ENCODE peak calls at places on chromosomes 13 and 19, in four cellular contexts. B is K562, C is GM12878, V is HepG2. W is an unnamed sample.

GRCh38 chr19:45975296-45975695 is 1.6 kb upstream of the NOVA2 start:
- DNase-seq in B (no peak), C (no peak), V (no peak), W (no peak)

GRCh38 chr13:46855664-46856063 is 41.2 kb downstream of the HTR2A start:
- DNase-seq in B (no peak), C (no peak), V (no peak), W (no peak)

GRCh38 chr19:29953352-29954247 is 11.6 kb downstream of the URI1 start:
- DNase-seq in B (no peak), C (no peak), V (no peak), W (no peak)

GRCh38 chr13:71144883-71145282 is 722.1 kb downstream of the DACH1 start:
- DNase-seq in B (no peak), C (no peak), V (no peak), W (no peak)

GRCh38 chr13:30017880-30018279 is 167.5 kb upstream of the UBL3 start:
- DNase-seq in B (no peak), C (no peak), V (no peak), W (no peak)

GRCh38 chr13:62432295-62432694 is 1016.6 kb upstream of the PCDH20 start:
- DNase-seq in B (no peak), C (no peak), V (no peak), W (no peak)

GRCh38 chr19:16327911-16328823 is 3.5 kb downstream of the KLF2 start:
- DNase-seq in B (no peak), C (no peak), V (no peak), W (no peak)

GRCh38 chr19:5804516-5805464 is at the start of gene NRTN:
- DNase-seq in B (peak; percentile 91), C (no peak), V (no peak), W (no peak)

GRCh38 chr19:35353635-35354034 is 4.6 kb upstream of the FFAR3 start:
- DNase-seq in B (peak; percentile 7), C (no peak), V (no peak), W (no peak)
- TF ChIP-seq CTCF in B (no peak), C (no peak), V (no peak), W (no peak)

GRCh38 chr13:110748271-110748670 is 34.8 kb downstream of the ING1 start:
- DNase-seq in B (no peak), C (no peak), V (no peak), W (no peak)
- TF ChIP-seq CEBPB in B (no peak), C (no peak), V (no peak), W (no peak)

DNA sequence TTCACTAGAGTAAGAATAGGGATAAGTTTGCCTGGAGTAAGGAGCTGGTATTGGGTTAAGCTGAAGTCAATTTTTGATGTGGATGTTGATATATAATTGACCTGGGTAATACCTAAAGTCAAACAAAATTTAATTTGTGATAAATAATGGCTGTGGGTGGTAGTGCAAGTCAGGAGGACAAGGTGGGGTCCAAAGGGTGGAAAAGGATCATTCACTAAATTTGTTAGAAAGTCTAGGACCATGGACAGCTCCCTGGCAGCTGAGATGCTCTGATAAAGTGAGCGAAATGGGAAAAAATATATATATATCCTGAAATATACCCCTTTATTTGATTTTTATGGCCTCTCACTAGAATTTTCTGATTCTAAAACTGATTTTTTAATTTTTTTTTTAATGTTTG is 463.5 kb downstream of the GPC6 start:
- DNase-seq in B (no peak), C (no peak), V (peak; percentile 10), W (no peak)
- TF ChIP-seq POLR2AphosphoS2 in B (no peak), C (no peak), V (no peak), W (no peak)

DNA sequence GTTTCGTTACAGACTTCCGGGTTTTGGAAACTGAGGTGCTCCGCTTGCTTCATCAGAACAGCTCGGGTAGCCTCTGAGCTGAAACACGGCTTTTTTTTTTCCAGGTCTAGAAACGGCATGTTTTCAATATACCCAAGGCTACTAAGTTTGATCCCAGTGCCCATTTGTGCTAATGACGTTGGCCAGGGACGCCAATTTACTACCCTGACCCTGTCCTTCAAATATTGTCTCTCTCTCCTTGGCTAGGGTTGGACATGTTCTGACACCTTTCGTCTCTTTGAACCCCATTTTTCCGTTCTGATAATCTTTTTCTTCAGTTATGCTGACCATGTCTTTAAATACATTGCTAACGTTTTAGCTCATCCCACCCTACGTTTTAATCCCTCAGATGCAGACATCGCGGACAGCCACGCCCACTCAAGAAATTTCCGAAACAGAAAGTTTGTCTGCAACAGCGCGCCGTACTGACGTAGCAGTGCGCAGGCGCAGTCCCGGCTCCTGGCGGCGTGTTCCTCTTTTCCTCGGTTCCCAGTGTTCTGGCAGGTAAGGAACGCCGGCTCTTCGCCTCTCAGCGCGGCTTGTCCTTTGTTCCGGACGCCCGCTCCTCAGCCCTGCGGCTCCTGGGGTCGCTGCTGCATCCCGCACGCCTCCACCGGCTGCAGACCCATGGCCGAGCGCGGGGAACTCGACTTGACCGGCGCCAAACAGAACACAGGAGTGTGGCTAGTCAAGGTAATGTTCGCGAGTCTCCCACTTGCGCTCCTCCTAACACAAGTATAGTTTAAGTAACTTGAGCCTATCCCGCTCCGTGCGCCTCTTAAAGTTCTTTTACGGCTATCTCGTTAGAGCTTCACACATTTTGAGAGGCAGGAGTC is at the start of gene GTF2F2:
- DNase-seq in B (peak; percentile 84), C (peak; percentile 72), V (peak; percentile 76), W (peak; percentile 76)
- TF ChIP-seq CTCF in B (no peak), C (no peak), V (peak; percentile 49), W (no peak)

DNA sequence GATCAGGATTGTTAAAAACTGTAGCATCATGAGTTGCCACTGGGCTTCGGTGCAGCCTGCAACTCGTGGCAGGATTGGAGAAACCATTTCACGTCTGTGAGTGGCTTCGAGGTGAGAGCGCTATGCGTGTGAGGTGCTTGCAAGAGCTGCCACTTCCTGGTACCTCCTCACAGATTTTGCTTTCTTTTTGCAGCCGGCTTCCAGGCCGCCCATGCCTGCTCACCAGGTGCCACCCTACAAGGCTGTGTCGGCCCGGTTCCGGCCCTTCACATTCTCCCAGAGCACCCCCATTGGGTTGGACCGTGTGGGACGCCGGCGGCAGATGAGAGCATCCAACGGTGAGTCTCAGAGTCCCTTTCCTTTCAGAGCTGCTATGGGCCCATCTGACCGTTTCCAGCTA is 57.9 kb upstream of the C1QTNF9 start:
- DNase-seq in B (no peak), C (no peak), V (no peak), W (no peak)
- TF ChIP-seq CEBPB in B (no peak), C (no peak), V (no peak), W (no peak)

DNA sequence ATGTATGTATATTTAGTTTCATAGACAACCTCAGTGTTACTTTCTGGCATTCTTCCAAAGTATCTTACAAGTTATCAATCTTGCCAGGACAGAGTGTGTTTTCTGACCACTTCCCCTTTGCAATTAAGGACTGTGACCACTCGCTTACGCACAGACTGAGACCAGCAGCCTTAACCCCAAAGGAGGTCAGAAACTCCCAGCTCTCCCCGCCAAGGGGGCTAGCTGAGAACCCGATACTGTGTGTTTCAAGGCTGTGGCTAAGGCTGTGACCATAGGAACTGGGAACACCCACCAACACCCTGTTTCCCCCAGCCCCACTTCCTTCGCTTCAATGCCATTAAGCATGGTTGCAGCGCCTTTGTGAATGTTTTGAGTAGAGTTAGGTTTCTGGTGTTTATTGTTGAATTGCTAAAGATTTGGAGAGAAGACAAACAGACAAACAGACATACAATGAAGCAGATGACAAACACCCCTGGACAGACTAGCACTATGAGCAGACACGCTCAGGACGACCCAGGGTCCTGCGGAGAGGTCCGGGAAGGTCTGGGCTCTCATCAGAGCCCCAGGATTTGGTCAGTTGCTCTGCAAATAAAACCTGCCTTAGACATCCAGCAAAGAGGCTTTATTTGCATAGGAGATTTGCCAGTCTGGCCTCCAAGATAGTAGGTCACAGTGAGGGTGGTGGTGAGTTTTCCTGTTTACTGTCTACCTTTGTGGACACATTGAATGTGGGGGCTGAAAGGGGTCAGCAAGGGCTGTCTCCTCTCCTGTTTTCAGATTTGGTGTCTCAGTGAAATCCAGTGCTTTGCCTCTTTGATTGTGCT is 25.0 kb upstream of the TNFSF11 start:
- DNase-seq in B (peak; percentile 7), C (peak; percentile 98), V (no peak), W (no peak)
- TF ChIP-seq POLR2AphosphoS2 in B (no peak), C (no peak), V (no peak), W (no peak)

W was measured in A549.